ENCODE peak calls at places on chromosome 19, in five cellular contexts. O is choroid plexus epithelial cell, D is AG04449, T is OCI-LY7, A is cardiac muscle cell. S is an unnamed sample.
A peak's percentile ranks its signal among the peaks of the same experiment; 100 is the strongest.

GRCh38 chr19:35509018-35509652 is 4.3 kb downstream of the DMKN start:
- DNase-seq in O (peak; percentile 12), D (no peak), T (no peak), A (no peak), S (no peak)

GRCh38 chr19:34276614-34277013 is 22.3 kb downstream of the GARRE1 start:
- DNase-seq in O (no peak), D (no peak), T (peak; percentile 45), A (no peak), S (no peak)

GRCh38 chr19:49213791-49214190 is 56.2 kb downstream of the TRPM4 start:
- DNase-seq in O (no peak), D (no peak), T (no peak), A (no peak), S (no peak)

GRCh38 chr19:17847538-17848366 is at the start of gene JAK3:
- DNase-seq in O (peak; percentile 82), D (no peak), T (peak; percentile 87), A (peak; percentile 89), S (peak; percentile 82)

GRCh38 chr19:46704379-46705076 is 12.4 kb downstream of the PRKD2 start:
- DNase-seq in O (peak; percentile 52), D (no peak), T (peak; percentile 73), A (peak; percentile 51), S (peak; percentile 55)

GRCh38 chr19:6590458-6591319 is at the start of gene CD70:
- DNase-seq in O (no peak), D (no peak), T (peak; percentile 95), A (no peak), S (no peak)

GRCh38 chr19:46180701-46181385 is 32.8 kb downstream of the IGFL2 start:
- DNase-seq in O (no peak), D (no peak), T (no peak), A (no peak), S (no peak)

GRCh38 chr19:47176627-47177090 is 46.0 kb downstream of the SAE1 start:
- DNase-seq in O (peak; percentile 98), D (peak; percentile 93), T (no peak), A (peak; percentile 90), S (peak; percentile 96)

GRCh38 chr19:29367701-29368306 is 154.9 kb upstream of the UQCRFS1 start:
- DNase-seq in O (no peak), D (no peak), T (no peak), A (no peak), S (no peak)

GRCh38 chr19:48398329-48399235 is 5.1 kb downstream of the GRIN2D start:
- DNase-seq in O (peak; percentile 94), D (no peak), T (peak; percentile 95), A (peak; percentile 93), S (peak; percentile 87)

GRCh38 chr19:24040621-24041020 is 46.4 kb upstream of the ZNF254 start:
- DNase-seq in O (peak; percentile 41), D (no peak), T (no peak), A (no peak), S (no peak)

GRCh38 chr19:17401628-17402027 is 3.8 kb downstream of the BST2 start:
- DNase-seq in O (no peak), D (no peak), T (no peak), A (no peak), S (no peak)

GRCh38 chr19:39193785-39194184 is 3.0 kb upstream of the NCCRP1 start:
- DNase-seq in O (peak; percentile 31), D (no peak), T (no peak), A (peak; percentile 12), S (peak; percentile 17)

GRCh38 chr19:823565-824121 is 1.9 kb upstream of the PLPPR3 start:
- DNase-seq in O (no peak), D (no peak), T (no peak), A (peak; percentile 55), S (no peak)

GRCh38 chr19:31574251-31574973 is 225.2 kb upstream of the TSHZ3 start:
- DNase-seq in O (no peak), D (no peak), T (no peak), A (no peak), S (no peak)

GRCh38 chr19:33804021-33804799 is 7.5 kb downstream of the KCTD15 start:
- DNase-seq in O (peak; percentile 69), D (no peak), T (no peak), A (peak; percentile 80), S (peak; percentile 86)

GRCh38 chr19:54969647-54970046 is 3.5 kb downstream of the NLRP2 start:
- DNase-seq in O (no peak), D (no peak), T (no peak), A (no peak), S (no peak)

GRCh38 chr19:54967611-54968010 is 1.4 kb downstream of the NLRP2 start:
- DNase-seq in O (no peak), D (no peak), T (peak; percentile 49), A (no peak), S (no peak)
- H3K4me3 ChIP-seq in O (no peak overlapping the region), D (no peak overlapping the region), T (no peak overlapping the region), A (no peak overlapping the region), S (no peak overlapping the region)

DNA sequence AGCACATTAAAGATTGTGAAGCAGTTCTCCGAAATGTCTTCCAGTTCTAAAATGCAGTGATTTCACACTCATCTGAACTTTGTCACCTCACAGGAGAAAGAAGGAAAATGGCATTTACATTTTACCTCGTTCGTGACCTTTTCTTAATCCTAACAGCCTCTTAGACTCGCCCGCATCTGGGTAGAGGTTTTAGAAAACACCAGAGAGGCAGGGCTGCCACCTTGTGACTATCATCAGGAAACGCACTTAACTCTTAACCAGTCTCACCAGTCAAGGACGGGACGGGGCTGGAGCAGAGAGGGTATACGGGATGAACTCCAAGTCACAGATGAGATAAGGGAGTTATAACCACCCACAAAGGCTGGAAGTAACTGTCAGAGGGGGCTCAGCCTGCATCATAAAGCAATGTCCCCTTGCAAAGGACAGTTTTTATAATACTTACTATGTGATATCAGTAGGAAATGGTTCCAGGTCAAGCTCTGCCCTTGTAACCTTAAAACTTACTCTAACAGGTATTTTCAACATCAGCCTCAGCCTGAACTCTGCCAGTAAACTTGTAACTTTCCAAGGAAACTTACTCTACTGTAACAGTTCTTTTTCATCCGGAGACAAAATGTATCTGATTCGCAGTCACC is 8.6 kb upstream of the CEACAM6 start:
- DNase-seq in O (peak; percentile 72), D (peak; percentile 3), T (peak; percentile 72), A (peak; percentile 67), S (peak; percentile 60)
- TF ChIP-seq CTCF in O (peak; percentile 74), D (peak; percentile 54), T (peak; percentile 88), A (peak; percentile 62), S (peak; percentile 61)

GRCh38 chr19:7925171-7925837 is 631 bp downstream of the CTXN1 start:
- DNase-seq in O (peak; percentile 74), D (no peak), T (peak; percentile 89), A (peak; percentile 77), S (peak; percentile 80)
- H3K4me3 ChIP-seq in O (peak overlapping the region; percentile 34), D (peak overlapping the region; percentile 49), T (peak overlapping the region; percentile 66), A (peak overlapping the region; percentile 63), S (peak overlapping the region; percentile 19)

DNA sequence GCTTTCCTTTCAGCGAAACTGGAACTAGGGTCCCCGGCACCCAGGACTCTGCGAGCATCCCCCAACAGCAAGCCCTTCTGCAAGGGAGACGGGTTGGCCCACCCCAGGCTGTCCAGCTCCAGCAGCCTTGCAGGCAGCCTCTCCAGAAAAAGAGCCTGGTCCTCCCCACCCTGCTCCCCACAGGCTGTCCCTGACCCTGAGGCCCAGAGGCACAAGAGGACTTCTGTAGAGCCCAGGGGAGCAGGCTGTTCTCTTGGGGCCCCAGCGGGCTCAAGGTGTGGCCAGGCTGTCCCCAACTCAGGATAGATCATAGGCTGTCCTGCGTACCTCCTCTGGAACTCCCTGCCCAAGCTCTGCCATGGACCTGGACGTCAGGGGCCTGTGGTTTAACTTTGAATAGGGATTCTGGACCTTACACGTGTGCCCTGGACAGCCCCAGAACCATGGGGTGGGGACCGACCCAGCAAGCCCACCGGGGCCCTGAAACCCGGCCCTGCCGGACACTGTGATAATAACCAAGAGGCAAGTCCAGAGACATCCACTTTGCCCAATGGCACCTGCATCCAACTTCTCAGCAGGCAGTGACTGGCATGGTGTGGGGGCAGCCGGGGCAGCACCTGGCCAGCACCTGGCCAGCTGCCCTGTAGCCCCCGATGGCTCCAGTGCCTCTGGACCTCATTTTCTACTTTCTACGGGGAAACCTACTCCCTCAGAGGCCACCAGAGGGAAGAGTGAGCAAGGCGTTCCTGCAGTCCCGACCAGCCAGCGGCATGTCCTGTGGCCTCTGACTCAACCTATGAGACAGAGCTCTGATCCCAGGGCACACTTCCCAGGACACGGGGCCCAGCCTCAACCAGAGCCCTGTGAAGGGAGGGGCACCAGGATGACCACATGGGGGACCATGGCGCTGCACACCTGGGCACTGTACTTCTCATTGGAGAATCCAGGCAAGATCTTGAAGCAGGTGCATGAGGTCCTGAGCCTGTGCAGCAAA is 50.9 kb upstream of the TPM4 start:
- DNase-seq in O (peak; percentile 68), D (peak; percentile 14), T (peak; percentile 22), A (peak; percentile 59), S (peak; percentile 61)
- TF ChIP-seq CTCF in O (peak; percentile 76), D (peak; percentile 64), T (peak; percentile 50), A (peak; percentile 61), S (peak; percentile 61)

GRCh38 chr19:58406818-58407657 is 1.4 kb upstream of the ZNF584 start:
- DNase-seq in O (peak; percentile 38), D (no peak), T (peak; percentile 32), A (no peak), S (no peak)
- H3K4me3 ChIP-seq in O (peak overlapping the region; percentile 97), D (peak overlapping the region; percentile 97), T (peak overlapping the region; percentile 83), A (peak overlapping the region; percentile 75), S (peak overlapping the region; percentile 91)

GRCh38 chr19:43598445-43599240 is 2.2 kb downstream of the ZNF576 start:
- DNase-seq in O (no peak), D (no peak), T (no peak), A (no peak), S (no peak)

GRCh38 chr19:43595605-43595998 is 332 bp downstream of the IRGQ start:
- DNase-seq in O (no peak), D (no peak), T (no peak), A (no peak), S (no peak)

GRCh38 chr19:43594710-43595604 is 977 bp downstream of the IRGQ start:
- DNase-seq in O (peak; percentile 86), D (no peak), T (peak; percentile 81), A (peak; percentile 73), S (peak; percentile 76)

GRCh38 chr19:43595999-43596841 is at the start of the genes IRGQ and ZNF576:
- DNase-seq in O (peak; percentile 100), D (peak; percentile 90), T (peak; percentile 100), A (peak; percentile 100), S (peak; percentile 100)

DNA sequence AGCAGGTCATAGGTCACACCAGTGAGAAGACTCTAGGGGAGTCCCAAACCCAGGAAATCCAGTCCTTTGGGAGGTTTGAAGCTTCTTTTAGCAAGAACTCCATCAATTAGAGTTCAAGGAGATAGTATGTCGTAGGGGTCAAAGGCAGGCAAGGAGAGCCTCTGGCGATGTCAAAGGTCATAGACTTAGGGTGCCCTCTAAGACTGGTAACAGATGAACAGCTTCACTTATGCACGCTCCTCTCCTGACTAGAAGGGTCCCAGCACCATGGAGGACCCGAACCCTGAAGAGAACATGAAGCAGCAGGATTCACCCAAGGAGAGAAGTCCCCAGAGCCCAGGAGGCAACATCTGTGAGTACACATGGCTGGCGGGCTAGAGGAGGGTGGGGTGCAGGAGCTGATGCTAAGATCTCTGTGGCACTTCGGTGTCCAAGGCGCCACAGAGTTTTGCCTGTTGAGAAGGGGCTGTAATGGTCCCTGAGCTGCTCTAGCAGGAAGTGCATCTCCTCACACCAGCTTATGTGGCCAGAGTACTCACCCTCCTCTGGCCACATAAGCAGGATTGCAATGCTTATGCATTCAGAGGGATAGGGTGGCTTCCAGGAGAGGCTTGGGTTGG is 557 bp downstream of the ZNF576 start:
- DNase-seq in O (peak; percentile 13), D (no peak), T (peak; percentile 27), A (no peak), S (no peak)
- TF ChIP-seq CTCF in O (no peak), D (no peak), T (no peak), A (no peak), S (no peak)

GRCh38 chr19:11538232-11539036 is at the start of gene CNN1:
- DNase-seq in O (peak; percentile 86), D (no peak), T (no peak), A (peak; percentile 84), S (peak; percentile 74)
- H3K4me3 ChIP-seq in O (peak within 1 kb of the TSS; percentile 42), D (peak within 1 kb of the TSS; percentile 64), T (no peak within 1 kb of the TSS), A (peak within 1 kb of the TSS; percentile 19), S (peak within 1 kb of the TSS; percentile 18)

S was measured in fibroblast of pulmonary artery.